ENCODE peak calls at places on chromosomes 16 and 17, in seven cellular contexts. S is H1, Q is transverse colon, J is breast epithelium, O is IMR-90, Z is upper lobe of left lung, B is A549. A is an unnamed sample.

GRCh38 chr17:64531955-64532371 is 25.2 kb downstream of the CEP95 start:
- DNase-seq in S (no peak), Q (no peak), J (no peak), O (peak; percentile 59), Z (no peak), B (no peak), A (no peak)

GRCh38 chr17:27553019-27553511 is 77.9 kb upstream of the LGALS9 start:
- DNase-seq in S (no peak), Q (peak; percentile 36), J (no peak), O (no peak), Z (no peak), B (peak; percentile 59), A (no peak)

GRCh38 chr16:16005725-16006124 is 56.3 kb downstream of the ABCC1 start:
- DNase-seq in S (no peak), Q (no peak), J (no peak), O (no peak), Z (no peak), B (no peak), A (no peak)

GRCh38 chr16:29192329-29193247 is 207.7 kb downstream of the LAT start:
- DNase-seq in S (no peak), Q (peak; percentile 5), J (peak; percentile 37), O (no peak), Z (peak; percentile 41), B (no peak), A (peak; percentile 78)

GRCh38 chr16:47986031-47986430 is 169.8 kb downstream of the ABCC12 start:
- DNase-seq in S (no peak), Q (no peak), J (no peak), O (no peak), Z (no peak), B (no peak), A (no peak)

GRCh38 chr16:20336955-20337354 is 9.6 kb upstream of the GP2 start:
- DNase-seq in S (no peak), Q (no peak), J (no peak), O (no peak), Z (no peak), B (no peak), A (no peak)

GRCh38 chr17:39828443-39828842 is 35.7 kb downstream of the IKZF3 start:
- DNase-seq in S (no peak), Q (no peak), J (no peak), O (no peak), Z (no peak), B (no peak), A (no peak)

GRCh38 chr17:65438708-65439294 is 122.6 kb downstream of the AXIN2 start:
- DNase-seq in S (no peak), Q (no peak), J (no peak), O (peak; percentile 22), Z (no peak), B (no peak), A (no peak)

GRCh38 chr17:34610506-34610905 is 31.1 kb downstream of the TMEM132E start:
- DNase-seq in S (no peak), Q (no peak), J (no peak), O (no peak), Z (no peak), B (no peak), A (no peak)

GRCh38 chr16:2856061-2856670 is 1.8 kb downstream of the PRSS22 start:
- DNase-seq in S (no peak), Q (peak; percentile 32), J (no peak), O (no peak), Z (peak; percentile 63), B (peak; percentile 49), A (no peak)

GRCh38 chr17:4229627-4230026 is 34.2 kb downstream of the ANKFY1 start:
- DNase-seq in S (no peak), Q (peak; percentile 33), J (no peak), O (peak; percentile 65), Z (no peak), B (no peak), A (peak; percentile 48)

GRCh38 chr17:79537686-79538085 is 73.2 kb downstream of the RBFOX3 start:
- DNase-seq in S (no peak), Q (no peak), J (no peak), O (no peak), Z (peak; percentile 9), B (no peak), A (no peak)

GRCh38 chr17:39823407-39824054 is 40.6 kb downstream of the IKZF3 start:
- DNase-seq in S (no peak), Q (no peak), J (no peak), O (no peak), Z (no peak), B (peak; percentile 26), A (no peak)

GRCh38 chr17:34709108-34709779 is 129.9 kb downstream of the TMEM132E start:
- DNase-seq in S (no peak), Q (no peak), J (no peak), O (no peak), Z (no peak), B (no peak), A (peak; percentile 42)

GRCh38 chr17:38568845-38569510 is 36.8 kb downstream of the SRCIN1 start:
- DNase-seq in S (no peak), Q (no peak), J (no peak), O (no peak), Z (no peak), B (no peak), A (no peak)

GRCh38 chr17:82893779-82894178 is 54.0 kb upstream of the ZNF750 start:
- DNase-seq in S (no peak), Q (no peak), J (no peak), O (peak; percentile 8), Z (no peak), B (no peak), A (no peak)

GRCh38 chr16:57030346-57030902 is 41.1 kb downstream of the NLRC5 start:
- DNase-seq in S (no peak), Q (no peak), J (no peak), O (no peak), Z (no peak), B (no peak), A (no peak)

GRCh38 chr17:80645706-80646325 is 101.2 kb downstream of the RPTOR start:
- DNase-seq in S (no peak), Q (no peak), J (no peak), O (no peak), Z (no peak), B (no peak), A (no peak)

GRCh38 chr16:49701867-49702494 is 153.9 kb downstream of the ZNF423 start:
- DNase-seq in S (no peak), Q (peak; percentile 27), J (no peak), O (no peak), Z (no peak), B (no peak), A (peak; percentile 65)

GRCh38 chr17:81514735-81515529 is 2.3 kb upstream of the ACTG1 start:
- DNase-seq in S (no peak), Q (peak; percentile 90), J (peak; percentile 76), O (peak; percentile 82), Z (peak; percentile 97), B (peak; percentile 86), A (peak; percentile 96)

GRCh38 chr17:73833779-73834613 is 189.8 kb upstream of the SDK2 start:
- DNase-seq in S (no peak), Q (no peak), J (no peak), O (no peak), Z (no peak), B (peak; percentile 24), A (no peak)

DNA sequence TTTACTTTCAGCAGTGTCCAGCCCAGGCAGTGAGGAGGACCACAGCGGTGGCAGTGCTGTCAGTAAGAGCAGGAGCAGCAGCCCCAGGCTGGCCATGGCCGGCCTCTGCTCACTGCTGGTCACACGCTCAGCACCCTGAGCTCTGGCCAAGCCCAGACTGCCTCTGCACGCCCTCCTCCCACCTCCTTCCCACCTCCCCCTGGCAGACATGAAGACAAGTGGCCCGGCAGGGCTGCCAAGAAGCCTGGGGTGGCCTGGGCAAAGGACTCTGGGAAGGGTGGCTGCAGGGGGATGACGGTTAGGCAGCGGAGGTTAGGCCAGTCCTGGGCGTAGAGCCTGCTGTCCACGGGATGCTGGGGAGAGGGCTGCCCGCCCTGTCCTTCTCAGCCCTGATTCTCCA is at the start of gene C16orf89:
- DNase-seq in S (no peak), Q (no peak), J (no peak), O (no peak), Z (peak; percentile 70), B (no peak), A (no peak)
- H3K4me3 ChIP-seq in S (no peak within 1 kb of the TSS), Q (no peak within 1 kb of the TSS), J (no peak within 1 kb of the TSS), O (no peak within 1 kb of the TSS), Z (peak within 1 kb of the TSS; percentile 41), B (no peak within 1 kb of the TSS), A (no peak within 1 kb of the TSS)

GRCh38 chr17:17424552-17424951 is 52.2 kb upstream of the MED9 start:
- DNase-seq in S (no peak), Q (no peak), J (no peak), O (no peak), Z (no peak), B (no peak), A (no peak)
- TF ChIP-seq POLR2A in S (no peak), Q (no peak), J (no peak), O (no peak), Z (no peak), B (no peak), A (no peak)

DNA sequence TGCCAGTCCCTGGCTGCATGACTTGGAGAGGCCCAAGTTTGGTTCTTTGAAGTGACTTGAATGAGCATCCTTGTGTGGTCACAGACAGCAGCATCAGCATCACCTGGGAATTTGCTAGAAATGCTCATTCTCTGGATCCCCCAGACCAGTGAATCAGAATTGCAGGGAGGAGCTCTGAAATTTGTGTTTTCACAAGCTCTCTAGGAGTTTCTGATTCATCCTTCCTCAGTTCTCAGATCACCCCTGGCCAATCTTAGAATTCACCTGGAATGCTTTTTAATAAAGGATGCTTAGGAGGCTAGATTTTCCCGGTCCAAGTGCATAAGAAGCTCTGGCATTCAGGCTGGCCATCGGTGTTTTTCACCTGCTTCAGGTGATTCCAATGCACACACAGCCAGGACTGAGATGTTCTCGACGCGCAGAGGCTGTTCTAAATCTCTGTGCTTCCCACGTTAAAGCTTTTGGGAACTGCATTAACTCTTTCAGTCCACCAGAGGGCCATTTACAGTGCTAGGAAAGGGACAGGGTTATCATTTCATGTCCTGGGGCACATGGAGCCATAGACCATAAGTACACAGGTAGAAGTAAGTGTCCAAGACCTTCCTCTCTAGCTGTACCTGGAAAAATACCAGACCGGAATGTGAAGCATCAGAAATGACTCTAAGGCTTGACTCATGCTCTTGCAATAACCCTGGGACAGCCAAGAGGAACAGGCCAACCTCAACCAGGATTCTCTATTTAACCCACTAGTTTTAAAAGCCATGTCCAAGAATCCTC is 85.7 kb upstream of the XYLT1 start:
- DNase-seq in S (peak; percentile 2), Q (no peak), J (no peak), O (peak; percentile 33), Z (no peak), B (peak; percentile 25), A (peak; percentile 72)
- TF ChIP-seq CTCF in S (peak; percentile 79), Q (peak; percentile 52), J (no peak), O (peak; percentile 58), Z (peak; percentile 24), B (peak; percentile 32), A (no peak)

DNA sequence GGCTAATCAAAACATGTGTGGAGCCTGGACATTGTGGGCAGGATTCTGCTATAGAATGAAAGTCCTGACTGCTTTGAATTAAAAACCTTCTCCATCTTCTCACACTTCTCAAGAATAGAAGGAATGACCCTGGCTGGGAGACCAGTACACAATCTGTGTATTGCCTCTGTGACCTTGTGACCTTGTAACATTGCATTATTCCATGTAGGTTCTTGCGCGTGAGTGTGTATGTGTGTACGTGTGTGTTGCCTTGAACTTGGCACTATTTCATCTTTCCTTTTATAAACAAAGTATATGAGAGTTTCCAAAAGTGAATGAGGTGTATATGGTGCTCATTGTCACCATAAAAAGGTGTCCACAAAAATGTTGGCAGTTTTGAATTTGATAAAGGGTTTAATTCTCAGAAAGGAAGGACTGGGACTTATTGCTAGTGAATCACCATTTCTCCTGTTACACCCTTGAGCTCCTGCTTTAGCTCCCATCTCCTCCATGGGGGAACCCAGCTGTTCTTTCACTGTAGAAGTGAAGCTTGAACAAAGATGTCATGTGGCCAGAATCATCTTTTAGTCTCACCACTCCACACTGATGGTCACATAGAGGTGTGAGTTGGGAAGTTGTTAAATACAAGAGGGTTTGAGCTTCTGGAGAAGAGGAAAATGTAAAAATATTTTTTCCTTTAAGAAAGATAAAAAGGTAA is 244.9 kb downstream of the FTO start:
- DNase-seq in S (no peak), Q (no peak), J (no peak), O (no peak), Z (no peak), B (no peak), A (no peak)
- H3K4me3 ChIP-seq in S (no peak overlapping the region), Q (no peak overlapping the region), J (no peak overlapping the region), O (no peak overlapping the region), Z (no peak overlapping the region), B (no peak overlapping the region), A (no peak overlapping the region)